ENCODE peak calls at places on chromosomes 11 and 22, in seven cellular contexts. One of them, this sample, is unnamed.

GRCh38 chr22:19168088-19168890 is 10.2 kb downstream of the SLC25A1 start:
- DNase-seq in tibial nerve: no peak
- DNase-seq in stomach: no peak
- DNase-seq in upper lobe of left lung: no peak
- DNase-seq in A549: no peak
- DNase-seq in K562: peak
- DNase-seq in ovary: no peak
- DNase-seq in this sample: no peak

GRCh38 chr11:16041207-16041606 is 315.1 kb downstream of the SOX6 start:
- DNase-seq in K562: no peak
- DNase-seq in ovary: no peak
- DNase-seq in upper lobe of left lung: no peak
- DNase-seq in A549: no peak
- DNase-seq in tibial nerve: no peak
- DNase-seq in stomach: no peak
- DNase-seq in this sample: no peak

GRCh38 chr11:69330330-69330729 is 36.4 kb downstream of the MYEOV start:
- DNase-seq in K562: no peak
- DNase-seq in A549: no peak
- DNase-seq in stomach: no peak
- DNase-seq in upper lobe of left lung: no peak
- DNase-seq in ovary: no peak
- DNase-seq in tibial nerve: no peak
- DNase-seq in this sample: no peak

GRCh38 chr22:24989135-24989534 is 36.6 kb downstream of the KIAA1671 start:
- DNase-seq in A549: no peak
- DNase-seq in tibial nerve: no peak
- DNase-seq in stomach: no peak
- DNase-seq in upper lobe of left lung: no peak
- DNase-seq in ovary: no peak
- DNase-seq in K562: no peak
- DNase-seq in this sample: no peak

GRCh38 chr22:17501679-17502285 is 61.5 kb upstream of the SLC25A18 start:
- DNase-seq in ovary: no peak
- DNase-seq in stomach: no peak
- DNase-seq in tibial nerve: no peak
- DNase-seq in upper lobe of left lung: no peak
- DNase-seq in A549: peak
- DNase-seq in K562: peak
- DNase-seq in this sample: no peak

GRCh38 chr22:19620742-19621371 is 93.4 kb upstream of the SEPTIN5 start:
- DNase-seq in upper lobe of left lung: no peak
- DNase-seq in ovary: no peak
- DNase-seq in A549: no peak
- DNase-seq in tibial nerve: no peak
- DNase-seq in K562: no peak
- DNase-seq in stomach: no peak
- DNase-seq in this sample: no peak

GRCh38 chr11:35791088-35791958 is 128.7 kb downstream of the TRIM44 start:
- DNase-seq in A549: no peak
- DNase-seq in tibial nerve: no peak
- DNase-seq in stomach: no peak
- DNase-seq in K562: no peak
- DNase-seq in upper lobe of left lung: no peak
- DNase-seq in ovary: no peak
- DNase-seq in this sample: no peak

GRCh38 chr22:50201191-50202129 is 649 bp downstream of the SELENOO start:
- DNase-seq in stomach: peak
- DNase-seq in K562: peak
- DNase-seq in ovary: peak
- DNase-seq in A549: no peak
- DNase-seq in upper lobe of left lung: peak
- DNase-seq in tibial nerve: no peak
- DNase-seq in this sample: no peak

GRCh38 chr11:115933564-115933963 is 429.3 kb upstream of the CADM1 start:
- DNase-seq in ovary: no peak
- DNase-seq in K562: no peak
- DNase-seq in A549: no peak
- DNase-seq in upper lobe of left lung: no peak
- DNase-seq in stomach: no peak
- DNase-seq in tibial nerve: no peak
- DNase-seq in this sample: no peak

GRCh38 chr11:62552931-62553838 is 6.6 kb upstream of the AHNAK start:
- DNase-seq in tibial nerve: peak
- DNase-seq in A549: peak
- DNase-seq in upper lobe of left lung: no peak
- DNase-seq in K562: peak
- DNase-seq in stomach: peak
- DNase-seq in ovary: peak
- DNase-seq in this sample: peak

GRCh38 chr11:74929431-74930363 is 19.2 kb downstream of the XRRA1 start:
- DNase-seq in ovary: peak
- DNase-seq in stomach: peak
- DNase-seq in upper lobe of left lung: no peak
- DNase-seq in tibial nerve: peak
- DNase-seq in K562: peak
- DNase-seq in A549: peak
- DNase-seq in this sample: peak

GRCh38 chr11:118691926-118692830 is 12.7 kb upstream of the TREH start:
- DNase-seq in ovary: no peak
- DNase-seq in A549: no peak
- DNase-seq in K562: no peak
- DNase-seq in tibial nerve: no peak
- DNase-seq in upper lobe of left lung: no peak
- DNase-seq in stomach: no peak
- DNase-seq in this sample: no peak

GRCh38 chr11:69312418-69313399 is 18.8 kb downstream of the MYEOV start:
- DNase-seq in K562: no peak
- DNase-seq in A549: no peak
- DNase-seq in tibial nerve: no peak
- DNase-seq in upper lobe of left lung: no peak
- DNase-seq in ovary: no peak
- DNase-seq in stomach: no peak
- DNase-seq in this sample: peak

GRCh38 chr11:70655816-70656215 is 257.5 kb downstream of the CTTN start:
- DNase-seq in stomach: no peak
- DNase-seq in tibial nerve: no peak
- DNase-seq in A549: no peak
- DNase-seq in upper lobe of left lung: no peak
- DNase-seq in K562: no peak
- DNase-seq in ovary: no peak
- DNase-seq in this sample: no peak

GRCh38 chr11:26143553-26144308 is 188.2 kb upstream of the ANO3 start:
- DNase-seq in upper lobe of left lung: no peak
- DNase-seq in K562: no peak
- DNase-seq in A549: no peak
- DNase-seq in tibial nerve: no peak
- DNase-seq in stomach: no peak
- DNase-seq in ovary: no peak
- DNase-seq in this sample: no peak

GRCh38 chr11:72598901-72599300 is 75.3 kb downstream of the PDE2A start:
- DNase-seq in K562: peak
- DNase-seq in stomach: peak
- DNase-seq in tibial nerve: no peak
- DNase-seq in A549: peak
- DNase-seq in ovary: peak
- DNase-seq in upper lobe of left lung: no peak
- DNase-seq in this sample: peak

GRCh38 chr11:132278801-132279574 is 908.6 kb downstream of the NTM start:
- DNase-seq in stomach: no peak
- DNase-seq in upper lobe of left lung: no peak
- DNase-seq in K562: no peak
- DNase-seq in ovary: no peak
- DNase-seq in tibial nerve: no peak
- DNase-seq in A549: no peak
- DNase-seq in this sample: no peak

GRCh38 chr22:50524664-50525103 is 714 bp downstream of the SCO2 start:
- DNase-seq in ovary: no peak
- DNase-seq in A549: no peak
- DNase-seq in K562: no peak
- DNase-seq in stomach: no peak
- DNase-seq in tibial nerve: no peak
- DNase-seq in upper lobe of left lung: no peak
- DNase-seq in this sample: no peak

GRCh38 chr11:75023446-75024067 is 34.8 kb downstream of the NEU3 start:
- DNase-seq in upper lobe of left lung: no peak
- DNase-seq in tibial nerve: no peak
- DNase-seq in ovary: no peak
- DNase-seq in A549: no peak
- DNase-seq in K562: no peak
- DNase-seq in stomach: no peak
- DNase-seq in this sample: no peak

GRCh38 chr11:117841582-117842031 is 17.1 kb upstream of the FXYD2 start:
- DNase-seq in upper lobe of left lung: no peak
- DNase-seq in tibial nerve: no peak
- DNase-seq in K562: no peak
- DNase-seq in stomach: peak
- DNase-seq in ovary: no peak
- DNase-seq in A549: no peak
- DNase-seq in this sample: peak

GRCh38 chr11:26575946-26576345 is 3.9 kb upstream of the MUC15 start:
- DNase-seq in ovary: no peak
- DNase-seq in upper lobe of left lung: no peak
- DNase-seq in A549: no peak
- DNase-seq in tibial nerve: no peak
- DNase-seq in K562: no peak
- DNase-seq in stomach: no peak
- DNase-seq in this sample: no peak

GRCh38 chr11:35796542-35796941 is 134.0 kb downstream of the TRIM44 start:
- DNase-seq in A549: no peak
- DNase-seq in tibial nerve: no peak
- DNase-seq in K562: no peak
- DNase-seq in upper lobe of left lung: no peak
- DNase-seq in ovary: no peak
- DNase-seq in stomach: no peak
- DNase-seq in this sample: no peak

GRCh38 chr22:23503736-23504440 is 76.2 kb downstream of the IGLL1 start:
- DNase-seq in ovary: peak
- DNase-seq in tibial nerve: no peak
- DNase-seq in upper lobe of left lung: no peak
- DNase-seq in stomach: no peak
- DNase-seq in K562: no peak
- DNase-seq in A549: no peak
- DNase-seq in this sample: peak

GRCh38 chr11:78651923-78652602 is 77.4 kb upstream of the NARS2 start:
- DNase-seq in ovary: no peak
- DNase-seq in K562: no peak
- DNase-seq in tibial nerve: no peak
- DNase-seq in upper lobe of left lung: no peak
- DNase-seq in stomach: no peak
- DNase-seq in A549: no peak
- DNase-seq in this sample: no peak

GRCh38 chr11:112977620-112978212 is 16.5 kb downstream of the NCAM1 start:
- DNase-seq in upper lobe of left lung: no peak
- DNase-seq in K562: no peak
- DNase-seq in tibial nerve: no peak
- DNase-seq in ovary: no peak
- DNase-seq in stomach: no peak
- DNase-seq in A549: no peak
- DNase-seq in this sample: peak

GRCh38 chr11:19903620-19904069 is 191.0 kb downstream of the NAV2 start:
- DNase-seq in A549: peak
- DNase-seq in ovary: peak
- DNase-seq in K562: peak
- DNase-seq in tibial nerve: peak
- DNase-seq in stomach: peak
- DNase-seq in upper lobe of left lung: no peak
- DNase-seq in this sample: peak

GRCh38 chr11:7910389-7910788 is 20.7 kb downstream of the OR10A6 start:
- DNase-seq in upper lobe of left lung: no peak
- DNase-seq in A549: no peak
- DNase-seq in tibial nerve: no peak
- DNase-seq in K562: no peak
- DNase-seq in stomach: no peak
- DNase-seq in ovary: no peak
- DNase-seq in this sample: no peak

GRCh38 chr11:72069787-72070251 is 10.5 kb downstream of the NUMA1 start:
- DNase-seq in K562: peak
- DNase-seq in stomach: peak
- DNase-seq in ovary: peak
- DNase-seq in upper lobe of left lung: no peak
- DNase-seq in A549: peak
- DNase-seq in tibial nerve: peak
- DNase-seq in this sample: peak

GRCh38 chr22:31099386-31099785 is 8.0 kb downstream of the SELENOM start:
- DNase-seq in A549: no peak
- DNase-seq in K562: no peak
- DNase-seq in upper lobe of left lung: no peak
- DNase-seq in stomach: no peak
- DNase-seq in tibial nerve: no peak
- DNase-seq in ovary: no peak
- DNase-seq in this sample: no peak

DNA sequence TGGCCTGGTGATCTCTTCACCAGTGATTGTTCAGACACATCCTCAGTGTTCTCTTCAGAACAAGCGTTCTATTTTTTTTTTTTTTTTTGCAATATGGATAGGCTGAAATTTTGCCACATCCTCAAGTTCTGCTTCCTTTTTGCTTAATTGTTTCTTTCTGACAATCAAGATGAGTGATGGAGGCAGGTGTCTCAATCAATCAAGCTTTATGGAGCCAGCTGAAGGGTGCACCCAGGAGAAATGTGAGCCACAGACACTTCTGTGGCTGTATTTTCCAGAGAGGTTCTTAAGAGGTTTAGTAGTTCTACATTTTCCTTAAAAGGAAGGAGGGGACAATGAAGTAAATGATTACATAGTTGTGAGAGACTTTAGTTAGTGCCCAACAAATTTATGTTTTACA is 43.9 kb upstream of the ASPHD2 start:
- DNase-seq in stomach: no peak
- DNase-seq in tibial nerve: no peak
- DNase-seq in A549: no peak
- DNase-seq in ovary: no peak
- DNase-seq in K562: no peak
- DNase-seq in upper lobe of left lung: no peak
- DNase-seq in this sample: no peak
- TF ChIP-seq EP300 in stomach: no peak
- TF ChIP-seq EP300 in tibial nerve: no peak
- TF ChIP-seq EP300 in A549: no peak
- TF ChIP-seq EP300 in ovary: no peak
- TF ChIP-seq EP300 in K562: no peak
- TF ChIP-seq EP300 in upper lobe of left lung: no peak
- TF ChIP-seq EP300 in this sample: no peak

GRCh38 chr22:46072981-46073682 is 77.2 kb upstream of the PPARA start:
- DNase-seq in stomach: peak
- DNase-seq in A549: no peak
- DNase-seq in upper lobe of left lung: no peak
- DNase-seq in ovary: peak
- DNase-seq in K562: no peak
- DNase-seq in tibial nerve: peak
- DNase-seq in this sample: peak
- TF ChIP-seq EP300 in stomach: no peak
- TF ChIP-seq EP300 in A549: no peak
- TF ChIP-seq EP300 in upper lobe of left lung: no peak
- TF ChIP-seq EP300 in ovary: no peak
- TF ChIP-seq EP300 in K562: no peak
- TF ChIP-seq EP300 in tibial nerve: no peak
- TF ChIP-seq EP300 in this sample: no peak

GRCh38 chr11:66347425-66348276 is at the start of gene B4GAT1:
- DNase-seq in K562: peak
- DNase-seq in stomach: peak
- DNase-seq in upper lobe of left lung: peak
- DNase-seq in A549: peak
- DNase-seq in ovary: peak
- DNase-seq in tibial nerve: peak
- DNase-seq in this sample: peak
- TF ChIP-seq EP300 in K562: peak
- TF ChIP-seq EP300 in stomach: no peak
- TF ChIP-seq EP300 in upper lobe of left lung: no peak
- TF ChIP-seq EP300 in A549: no peak
- TF ChIP-seq EP300 in ovary: no peak
- TF ChIP-seq EP300 in tibial nerve: peak
- TF ChIP-seq EP300 in this sample: no peak

GRCh38 chr22:28172948-28173360 is 253.9 kb upstream of the PITPNB start:
- DNase-seq in tibial nerve: no peak
- DNase-seq in A549: no peak
- DNase-seq in upper lobe of left lung: no peak
- DNase-seq in ovary: no peak
- DNase-seq in K562: no peak
- DNase-seq in stomach: no peak
- DNase-seq in this sample: no peak
- TF ChIP-seq EP300 in tibial nerve: no peak
- TF ChIP-seq EP300 in A549: no peak
- TF ChIP-seq EP300 in upper lobe of left lung: no peak
- TF ChIP-seq EP300 in ovary: no peak
- TF ChIP-seq EP300 in K562: no peak
- TF ChIP-seq EP300 in stomach: no peak
- TF ChIP-seq EP300 in this sample: no peak